ENCODE peak calls at places on chromosomes 16 and 17, in four cellular contexts. B, O, I and Z are unnamed samples.

GRCh38 chr17:35947156-35947585 is 3.7 kb upstream of the LYZL6 start:
- DNase-seq in B (peak; percentile 57), I (no peak), O (peak; percentile 21), Z (no peak)

GRCh38 chr16:12420661-12421209 is 383.0 kb downstream of the CPPED1 start:
- DNase-seq in B (no peak), I (no peak), O (no peak), Z (no peak)

GRCh38 chr17:41329279-41329925 is 13.9 kb upstream of the KRTAP17-1 start:
- DNase-seq in O (peak; percentile 64), I (peak; percentile 35), B (peak; percentile 59), Z (no peak)

GRCh38 chr17:36707904-36708303 is 106.5 kb downstream of the MRM1 start:
- DNase-seq in I (no peak), O (no peak), B (no peak), Z (no peak)

GRCh38 chr16:86774931-86775330 is 196.6 kb downstream of the FOXL1 start:
- DNase-seq in O (no peak), B (no peak), I (no peak), Z (no peak)

GRCh38 chr17:8572767-8573166 is 57.8 kb downstream of the MYH10 start:
- DNase-seq in O (peak; percentile 21), B (no peak), I (no peak), Z (no peak)

GRCh38 chr17:44733753-44734152 is 25.0 kb upstream of the ADAM11 start:
- DNase-seq in B (no peak), I (no peak), O (no peak), Z (no peak)

GRCh38 chr16:87927195-87927562 is 9.2 kb downstream of the CA5A start:
- DNase-seq in I (no peak), O (no peak), B (no peak), Z (no peak)

GRCh38 chr17:41777579-41778188 is 8.8 kb downstream of the JUP start:
- DNase-seq in O (peak; percentile 79), B (no peak), I (peak; percentile 64), Z (no peak)

GRCh38 chr17:76725580-76726230 is 701 bp downstream of the JMJD6 start:
- DNase-seq in B (no peak), O (peak; percentile 73), I (peak; percentile 74), Z (no peak)

GRCh38 chr17:83096401-83097220 is 17.2 kb downstream of the METRNL start:
- DNase-seq in B (no peak), O (no peak), I (peak; percentile 86), Z (no peak)

GRCh38 chr17:48023408-48024148 is 14.0 kb downstream of the COPZ2 start:
- DNase-seq in O (peak; percentile 77), I (peak; percentile 87), B (peak; percentile 79), Z (no peak)

GRCh38 chr16:17211797-17212196 is 259.0 kb downstream of the XYLT1 start:
- DNase-seq in B (no peak), I (no peak), O (no peak), Z (no peak)

GRCh38 chr16:3182608-3183444 is 5.2 kb upstream of the OR1F1 start:
- DNase-seq in O (peak; percentile 46), I (no peak), B (peak; percentile 75), Z (no peak)

GRCh38 chr16:59356709-59357108 is 622.6 kb upstream of the GOT2 start:
- DNase-seq in O (no peak), I (no peak), B (no peak), Z (no peak)

GRCh38 chr17:40348562-40349476 is 15.7 kb downstream of the GJD3 start:
- DNase-seq in B (no peak), I (peak; percentile 79), O (no peak), Z (no peak)

GRCh38 chr17:29698019-29698777 is 75.5 kb upstream of the CORO6 start:
- DNase-seq in B (no peak), O (no peak), I (no peak), Z (no peak)

GRCh38 chr17:80720624-80721577 is 176.3 kb downstream of the RPTOR start:
- DNase-seq in I (no peak), O (peak; percentile 58), B (no peak), Z (no peak)

GRCh38 chr16:1523581-1524245 is 9.8 kb upstream of the TMEM204 start:
- DNase-seq in I (no peak), B (no peak), O (no peak), Z (no peak)

GRCh38 chr17:36524428-36524876 is 10.2 kb downstream of the MYO19 start:
- DNase-seq in O (no peak), B (no peak), I (no peak), Z (no peak)

GRCh38 chr17:7238418-7239090 is 703 bp downstream of the PHF23 start:
- DNase-seq in O (peak; percentile 42), B (no peak), I (no peak), Z (peak; percentile 46)

GRCh38 chr16:50999181-50999580 is 151.9 kb downstream of the SALL1 start:
- DNase-seq in I (no peak), B (no peak), O (peak; percentile 2), Z (no peak)
- TF ChIP-seq CTCF in I (no peak), B (no peak), O (no peak), Z (no peak)

GRCh38 chr16:20806168-20807050 is at the start of the genes ERI2 and REXO5:
- DNase-seq in B (peak; percentile 94), I (peak; percentile 90), O (peak; percentile 92), Z (peak; percentile 77)
- TF ChIP-seq CTCF in B (peak; percentile 57), I (peak; percentile 34), O (peak; percentile 61), Z (peak; percentile 38)

GRCh38 chr16:80968386-80969113 is 38.1 kb downstream of the CMC2 start:
- DNase-seq in I (no peak), B (no peak), O (peak; percentile 31), Z (no peak)
- TF ChIP-seq CTCF in I (no peak), B (no peak), O (no peak), Z (no peak)

GRCh38 chr16:30112197-30113030 is 923 bp downstream of the GDPD3 start:
- DNase-seq in B (peak; percentile 61), O (peak; percentile 57), I (no peak), Z (peak; percentile 62)
- TF ChIP-seq CTCF in B (peak; percentile 65), O (peak; percentile 61), I (no peak), Z (peak; percentile 50)

GRCh38 chr17:2386400-2387085 is 14.3 kb downstream of the MNT start:
- DNase-seq in I (no peak), B (no peak), O (no peak), Z (no peak)

GRCh38 chr17:2388020-2388704 is 12.7 kb downstream of the MNT start:
- DNase-seq in I (no peak), B (no peak), O (no peak), Z (no peak)

GRCh38 chr17:2390199-2390880 is 10.5 kb downstream of the MNT start:
- DNase-seq in O (no peak), B (no peak), I (no peak), Z (no peak)

GRCh38 chr17:2387086-2388019 is 13.5 kb downstream of the MNT start:
- DNase-seq in I (no peak), B (no peak), O (no peak), Z (no peak)

DNA sequence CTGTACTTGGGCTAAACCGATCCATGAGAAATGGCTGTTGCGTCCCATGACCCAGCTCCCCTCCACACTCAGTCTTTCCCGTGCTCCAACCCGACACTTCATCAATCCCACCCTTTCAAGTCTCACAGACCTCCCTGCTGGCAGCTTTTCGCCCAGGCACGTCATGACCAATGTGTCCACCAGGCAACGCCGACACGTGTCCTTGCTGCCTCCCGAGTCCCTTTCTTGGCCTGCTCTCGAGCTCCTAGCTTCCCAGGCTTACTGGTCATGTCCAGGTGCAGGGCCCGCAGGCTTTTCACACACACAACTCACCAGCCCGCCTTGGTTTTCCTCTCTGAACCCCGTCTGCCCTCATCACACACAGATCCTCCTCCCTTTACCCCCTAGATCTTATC is 12.2 kb downstream of the MNT start:
- DNase-seq in B (no peak), I (no peak), O (no peak), Z (no peak)
- TF ChIP-seq CTCF in B (no peak), I (no peak), O (no peak), Z (no peak)

GRCh38 chr16:19213885-19214284 is 45.8 kb downstream of the SYT17 start:
- DNase-seq in I (no peak), B (no peak), O (no peak), Z (no peak)
- TF ChIP-seq CTCF in I (no peak), B (no peak), O (no peak), Z (no peak)